ENCODE peak calls at places on chromosome 6, in five cellular contexts. U is transverse colon, P is HepG2, O is fibroblast of lung, J is uterus. H is an unnamed sample. For H3K4me1, the result is how much of the 10 kb centered on the place peaks cover.

GRCh38 chr6:14074723-14075503 is 42.7 kb upstream of the CD83 start:
- DNase-seq in U (no peak), P (no peak), O (peak), J (peak), H (peak)

GRCh38 chr6:20953019-20953418 is 418.8 kb downstream of the CDKAL1 start:
- DNase-seq in U (no peak), P (no peak), O (no peak), J (no peak), H (no peak)

GRCh38 chr6:141307309-141307998 is 825.3 kb upstream of the GJE1 start:
- DNase-seq in U (no peak), P (no peak), O (no peak), J (no peak), H (no peak)

GRCh38 chr6:92893741-92894140 is 525.6 kb downstream of the EPHA7 start:
- DNase-seq in U (no peak), P (no peak), O (no peak), J (no peak), H (no peak)

GRCh38 chr6:169115632-169116031 is 138.0 kb downstream of the THBS2 start:
- DNase-seq in U (no peak), P (no peak), O (no peak), J (no peak), H (no peak)

GRCh38 chr6:107740496-107741190 is 83.5 kb downstream of the SCML4 start:
- DNase-seq in U (peak), P (no peak), O (no peak), J (no peak), H (no peak)

GRCh38 chr6:34331361-34332050 is 61.0 kb downstream of the NUDT3 start:
- DNase-seq in U (no peak), P (no peak), O (no peak), J (no peak), H (no peak)

GRCh38 chr6:52647199-52647598 is 23.7 kb upstream of the TMEM14A start:
- DNase-seq in U (no peak), P (no peak), O (peak), J (no peak), H (no peak)

GRCh38 chr6:39992861-39993622 is 58.8 kb upstream of the MOCS1 start:
- DNase-seq in U (no peak), P (no peak), O (peak), J (no peak), H (peak)

GRCh38 chr6:19892250-19892649 is 55.1 kb downstream of the ID4 start:
- DNase-seq in U (peak), P (no peak), O (no peak), J (no peak), H (no peak)

GRCh38 chr6:10558575-10558974 is 37.4 kb downstream of the GCNT2 start:
- DNase-seq in U (peak), P (no peak), O (no peak), J (no peak), H (no peak)

GRCh38 chr6:142820336-142821016 is 124.5 kb downstream of the HIVEP2 start:
- DNase-seq in U (no peak), P (no peak), O (no peak), J (no peak), H (no peak)

GRCh38 chr6:12851123-12851695 is 134.6 kb downstream of the PHACTR1 start:
- DNase-seq in U (no peak), P (no peak), O (peak), J (no peak), H (no peak)

GRCh38 chr6:115969930-115970273 is 90.8 kb downstream of the FRK start:
- DNase-seq in U (no peak), P (no peak), O (peak), J (no peak), H (no peak)

GRCh38 chr6:137188855-137189254 is 15.4 kb upstream of the IL22RA2 start:
- DNase-seq in U (no peak), P (peak), O (peak), J (no peak), H (no peak)

GRCh38 chr6:105790635-105791034 is 295.5 kb upstream of the PRDM1 start:
- DNase-seq in U (no peak), P (no peak), O (no peak), J (no peak), H (no peak)

DNA sequence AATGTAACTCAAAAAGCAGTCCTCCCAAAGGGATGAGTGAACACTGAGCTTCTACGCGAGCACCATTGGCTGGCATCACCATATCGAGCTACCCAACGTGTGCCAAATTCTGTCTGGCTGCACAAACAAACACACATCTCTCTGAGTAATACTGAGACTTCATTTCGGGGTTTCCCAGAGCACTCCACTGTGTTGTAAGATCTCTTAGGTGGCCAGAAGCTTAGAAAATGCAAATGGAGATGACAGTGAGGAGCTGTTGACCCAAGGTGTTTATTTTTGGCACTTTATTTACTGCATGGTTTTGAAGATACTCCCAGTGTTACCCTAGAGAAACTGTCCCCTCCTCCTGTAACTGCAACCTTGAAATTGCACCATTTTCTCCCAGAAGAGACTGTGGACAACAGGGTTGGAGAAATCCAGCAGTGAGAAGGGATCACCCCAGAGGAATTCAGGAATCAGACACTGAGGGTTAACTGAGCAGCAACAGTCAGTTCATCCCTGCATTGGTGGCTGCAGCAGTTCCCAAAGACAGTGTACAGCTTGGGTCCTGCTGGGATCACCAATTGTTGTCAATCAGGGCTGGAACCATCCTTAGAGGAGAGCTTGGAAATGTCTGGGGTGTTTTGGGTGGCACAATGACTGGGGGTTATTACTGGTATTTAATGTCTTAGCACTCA is 1.0 kb upstream of the RIPOR2 start:
- DNase-seq in U (no peak), P (no peak), O (peak), J (no peak), H (no peak)
- H3K4me1 ChIP-seq in U (under half), P (under half), O (under half), J (under half), H (under half)

GRCh38 chr6:43724914-43725642 is 37.5 kb upstream of the MRPS18A start:
- DNase-seq in U (peak), P (peak), O (peak), J (peak), H (peak)

GRCh38 chr6:43724354-43724753 is 36.8 kb upstream of the MRPS18A start:
- DNase-seq in U (no peak), P (no peak), O (no peak), J (no peak), H (no peak)

GRCh38 chr6:43723737-43724295 is 36.2 kb upstream of the MRPS18A start:
- DNase-seq in U (peak), P (peak), O (peak), J (peak), H (peak)

GRCh38 chr6:43727634-43728033 is 40.0 kb upstream of the MRPS18A start:
- DNase-seq in U (no peak), P (no peak), O (no peak), J (no peak), H (no peak)

DNA sequence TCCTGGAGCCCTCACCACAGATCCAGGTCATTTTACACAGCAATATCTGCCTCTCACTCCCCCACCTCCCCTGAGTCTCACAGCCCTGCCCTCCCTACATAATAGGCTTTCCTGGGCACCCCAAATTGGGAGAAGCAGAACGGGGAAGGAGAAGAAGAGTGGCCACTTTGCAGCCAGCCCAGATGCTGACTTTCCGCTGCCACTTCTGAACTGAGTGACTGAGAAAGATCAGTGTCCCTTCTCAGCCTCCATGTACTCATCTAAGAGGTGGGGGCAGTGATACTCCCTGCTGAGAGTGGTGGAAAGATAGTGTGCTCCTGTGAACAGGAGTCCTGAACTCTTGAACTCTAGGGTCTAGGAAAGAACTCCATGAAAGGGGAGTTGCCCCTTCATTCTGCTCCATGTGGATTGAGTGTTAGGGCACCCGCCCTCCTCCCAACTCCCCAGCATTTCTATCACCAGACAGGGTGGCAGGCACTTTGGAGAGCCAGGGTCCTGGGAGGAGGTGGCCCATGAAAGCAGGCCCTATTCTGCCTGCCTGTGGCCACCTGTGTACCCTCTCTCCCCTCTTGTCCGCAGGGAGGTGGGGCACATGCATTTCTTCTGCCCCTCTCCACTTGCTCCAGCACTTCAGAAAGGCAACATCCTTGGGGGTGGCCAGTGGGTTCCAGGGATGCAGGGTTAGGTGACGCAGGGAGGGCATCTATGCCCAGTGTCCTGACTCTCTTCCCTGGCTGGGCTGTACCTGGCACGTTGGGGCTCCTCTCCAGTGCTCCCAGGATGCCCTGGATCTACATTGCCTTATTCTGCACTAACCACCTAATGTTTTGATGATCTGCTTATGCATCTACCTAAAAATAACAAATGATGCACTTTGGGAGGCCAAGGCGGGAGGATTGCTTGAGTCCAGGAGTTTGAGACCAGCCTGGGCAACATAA is 38.3 kb upstream of the MRPS18A start:
- DNase-seq in U (no peak), P (no peak), O (no peak), J (no peak), H (no peak)
- H3K4me3 ChIP-seq in U (no peak), P (no peak), O (no peak), J (no peak), H (no peak)

GRCh38 chr6:138970159-138970558 is 17.9 kb downstream of the REPS1 start:
- DNase-seq in U (no peak), P (no peak), O (no peak), J (no peak), H (no peak)

GRCh38 chr6:138973481-138974140 is 14.4 kb downstream of the REPS1 start:
- DNase-seq in U (no peak), P (no peak), O (peak), J (no peak), H (no peak)

GRCh38 chr6:138970856-138971425 is 17.1 kb downstream of the REPS1 start:
- DNase-seq in U (no peak), P (no peak), O (peak), J (no peak), H (peak)

GRCh38 chr6:138972226-138972665 is 15.8 kb downstream of the REPS1 start:
- DNase-seq in U (no peak), P (no peak), O (peak), J (no peak), H (no peak)

DNA sequence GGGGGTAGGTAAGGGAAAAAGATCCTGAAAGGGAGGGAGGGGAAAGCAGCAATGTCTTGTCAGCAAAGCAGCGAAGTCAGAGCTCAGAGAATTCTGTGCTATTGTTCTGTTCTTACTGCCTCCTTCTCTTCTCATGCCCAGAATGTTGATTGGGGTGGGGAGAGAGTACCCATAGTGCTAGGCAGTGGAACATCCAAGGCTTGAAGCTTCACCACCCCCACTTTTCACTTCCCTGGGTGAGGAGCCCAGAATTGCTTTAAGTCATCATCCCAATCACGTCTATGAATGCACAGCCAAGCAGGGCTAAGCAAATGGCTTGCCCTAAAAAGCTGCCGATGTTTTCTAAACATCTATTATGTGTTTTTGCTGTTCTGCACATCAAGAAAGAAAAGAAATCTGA is 16.5 kb downstream of the REPS1 start:
- DNase-seq in U (no peak), P (no peak), O (peak), J (no peak), H (no peak)
- H3K4me1 ChIP-seq in U (under half), P (under half), O (under half), J (under half), H (half or more)

GRCh38 chr6:33018418-33018817 is 9.0 kb upstream of the HLA-DOA start:
- DNase-seq in U (no peak), P (no peak), O (no peak), J (no peak), H (no peak)

GRCh38 chr6:33017694-33018353 is 8.4 kb upstream of the HLA-DOA start:
- DNase-seq in U (no peak), P (no peak), O (no peak), J (no peak), H (no peak)

GRCh38 chr6:33018904-33019303 is 9.5 kb upstream of the HLA-DOA start:
- DNase-seq in U (peak), P (no peak), O (no peak), J (no peak), H (peak)

GRCh38 chr6:33017024-33017423 is 7.6 kb upstream of the HLA-DOA start:
- DNase-seq in U (no peak), P (no peak), O (no peak), J (no peak), H (no peak)

DNA sequence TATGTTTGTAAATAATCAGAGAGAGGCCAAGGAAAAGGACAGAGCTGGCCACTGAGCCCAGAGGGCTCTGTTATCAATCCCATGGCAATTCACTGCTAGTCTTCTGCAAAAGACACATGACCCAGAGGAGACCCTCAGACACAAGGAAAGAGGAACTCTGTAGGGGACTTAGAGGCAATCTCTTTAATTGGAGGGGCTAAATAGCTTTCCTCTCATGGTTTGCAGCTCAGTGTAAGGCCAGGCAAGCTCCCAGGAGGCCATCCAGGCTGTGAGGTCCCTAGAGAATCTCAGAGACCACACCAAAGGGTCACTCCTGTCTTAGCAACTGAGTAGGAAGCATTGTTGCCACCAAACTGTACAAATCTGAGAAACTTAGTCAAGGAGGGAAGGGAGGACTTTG is 10.0 kb upstream of the HLA-DOA start:
- DNase-seq in U (no peak), P (no peak), O (no peak), J (no peak), H (no peak)
- H3K4me3 ChIP-seq in U (peak), P (no peak), O (no peak), J (no peak), H (no peak)

GRCh38 chr6:16735014-16735413 is 26.2 kb downstream of the ATXN1 start:
- DNase-seq in U (no peak), P (no peak), O (no peak), J (no peak), H (no peak)

GRCh38 chr6:16736856-16737255 is 24.4 kb downstream of the ATXN1 start:
- DNase-seq in U (no peak), P (peak), O (no peak), J (no peak), H (no peak)

GRCh38 chr6:16737389-16737788 is 23.9 kb downstream of the ATXN1 start:
- DNase-seq in U (no peak), P (no peak), O (peak), J (no peak), H (no peak)

GRCh38 chr6:16739329-16739801 is 21.9 kb downstream of the ATXN1 start:
- DNase-seq in U (no peak), P (peak), O (peak), J (no peak), H (no peak)

GRCh38 chr6:16737926-16738325 is 23.3 kb downstream of the ATXN1 start:
- DNase-seq in U (no peak), P (no peak), O (peak), J (no peak), H (no peak)
- H3K4me1 ChIP-seq in U (under half), P (half or more), O (under half), J (under half), H (under half)

GRCh38 chr6:150211700-150212615 is 69.1 kb downstream of the PPP1R14C start:
- DNase-seq in U (no peak), P (no peak), O (peak), J (no peak), H (no peak)

GRCh38 chr6:150214310-150214709 is 71.5 kb downstream of the PPP1R14C start:
- DNase-seq in U (no peak), P (no peak), O (no peak), J (no peak), H (no peak)

GRCh38 chr6:150209415-150209814 is 66.6 kb downstream of the PPP1R14C start:
- DNase-seq in U (no peak), P (no peak), O (no peak), J (no peak), H (no peak)

GRCh38 chr6:150212745-150213144 is 69.9 kb downstream of the PPP1R14C start:
- DNase-seq in U (no peak), P (no peak), O (peak), J (no peak), H (no peak)

DNA sequence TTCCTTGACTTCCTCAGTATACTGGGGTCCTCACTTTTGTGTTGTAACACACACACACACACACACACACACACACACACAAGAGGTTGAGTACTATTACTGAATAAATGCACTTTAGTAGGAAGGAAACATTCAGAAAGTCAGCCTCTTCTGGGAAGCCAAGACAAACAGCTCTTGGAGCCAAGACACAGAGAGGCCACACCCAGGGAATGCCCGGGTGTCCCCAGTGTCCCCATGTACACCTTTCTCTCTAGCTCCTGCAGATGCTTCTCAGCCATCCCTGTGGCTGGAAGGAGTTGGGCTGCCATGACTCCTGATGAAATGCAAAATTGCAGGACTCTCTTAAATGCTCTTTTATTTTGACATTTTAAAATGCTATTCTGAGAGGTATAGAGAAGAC is 70.5 kb downstream of the PPP1R14C start:
- DNase-seq in U (no peak), P (no peak), O (no peak), J (no peak), H (no peak)
- H3K4me3 ChIP-seq in U (no peak), P (no peak), O (no peak), J (no peak), H (no peak)

GRCh38 chr6:79656134-79656533 is 25.0 kb downstream of the SH3BGRL2 start:
- DNase-seq in U (no peak), P (no peak), O (no peak), J (no peak), H (no peak)
- H3K4me1 ChIP-seq in U (under half), P (under half), O (under half), J (under half), H (under half)

H was measured in adrenal gland.